ENCODE peak calls at places on chromosomes 4 and X, in five cellular contexts. N is IMR-90; O is HCT116; W is hepatocyte; A is CD8-positive, alpha-beta memory T cell. R is an unnamed sample.

GRCh38 chr4:184598753-184599491 is 50.3 kb downstream of the CASP3 start:
- DNase-seq in O (no peak), A (no peak), N (no peak), W (no peak), R (no peak)

GRCh38 chr4:55729306-55730142 is 90.1 kb upstream of the EXOC1L start:
- DNase-seq in O (no peak), W (peak; percentile 41), N (no peak), A (no peak), R (peak; percentile 36)

GRCh38 chr4:77861500-77861899 is 1.1 kb upstream of the MRPL1 start:
- DNase-seq in N (no peak), A (no peak), O (no peak), W (no peak), R (no peak)

GRCh38 chr4:166318810-166319525 is 445.9 kb downstream of the TLL1 start:
- DNase-seq in N (peak; percentile 0), A (no peak), O (no peak), W (no peak), R (peak; percentile 44)

GRCh38 chr4:69731261-69731660 is 29.2 kb downstream of the SULT1B1 start:
- DNase-seq in O (no peak), N (no peak), W (peak; percentile 24), A (no peak), R (no peak)

GRCh38 chr4:113146876-113147358 is 97.5 kb downstream of the ANK2 start:
- DNase-seq in A (no peak), O (no peak), W (peak; percentile 12), N (no peak), R (no peak)

GRCh38 chr4:67198757-67199156 is 346.5 kb downstream of the CENPC start:
- DNase-seq in W (peak; percentile 63), N (no peak), A (no peak), O (no peak), R (peak; percentile 26)

GRCh38 chrX:68498508-68499379 is at the start of gene YIPF6:
- DNase-seq in W (peak; percentile 87), N (peak; percentile 72), O (peak; percentile 40), A (peak; percentile 52), R (no peak)

GRCh38 chr4:36712013-36712412 is 430.6 kb downstream of the DTHD1 start:
- DNase-seq in A (no peak), W (no peak), N (no peak), O (no peak), R (no peak)

GRCh38 chrX:129701624-129702069 is 37.1 kb upstream of the XPNPEP2 start:
- DNase-seq in A (no peak), O (no peak), W (no peak), N (peak; percentile 31), R (no peak)

GRCh38 chrX:115582035-115582870 is 21.3 kb downstream of the PLS3 start:
- DNase-seq in N (no peak), O (no peak), W (no peak), A (no peak), R (no peak)

GRCh38 chrX:115582871-115583729 is 22.1 kb downstream of the PLS3 start:
- DNase-seq in N (peak; percentile 69), O (no peak), W (peak; percentile 56), A (no peak), R (no peak)

GRCh38 chrX:115576676-115577075 is 15.7 kb downstream of the PLS3 start:
- DNase-seq in W (no peak), A (no peak), O (no peak), N (no peak), R (no peak)

GRCh38 chrX:115579327-115579726 is 18.4 kb downstream of the PLS3 start:
- DNase-seq in O (no peak), A (no peak), N (no peak), W (no peak), R (no peak)

DNA sequence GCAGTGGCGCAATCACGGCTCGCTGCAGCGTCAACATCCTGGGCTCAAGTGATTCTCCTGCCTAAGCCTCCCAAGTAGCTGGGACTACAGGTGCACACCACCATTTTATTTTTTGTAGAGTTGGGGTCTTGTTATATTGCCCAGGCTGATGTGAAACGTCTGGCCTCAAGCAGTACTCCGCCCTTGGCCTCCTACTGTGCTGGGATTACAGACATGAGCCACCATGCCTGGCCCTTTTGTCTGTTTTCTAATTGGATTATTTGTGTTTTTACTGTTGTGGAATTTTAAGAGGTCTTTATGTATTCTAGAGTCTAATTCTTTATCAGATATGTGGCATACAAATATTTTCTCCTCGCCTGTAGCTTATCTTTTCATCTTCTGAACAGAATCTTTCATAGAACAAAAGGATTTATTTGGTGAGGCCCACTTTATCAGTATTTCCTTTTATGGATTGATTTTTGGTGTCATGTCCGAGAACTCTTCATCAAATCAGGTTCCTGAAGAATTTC is 18.9 kb downstream of the PLS3 start:
- DNase-seq in W (no peak), A (no peak), N (no peak), O (no peak), R (no peak)
- H3K27ac ChIP-seq in W (no peak overlapping the region), A (no peak overlapping the region), N (no peak overlapping the region), O (no peak overlapping the region), R (peak overlapping the region; percentile 12)

GRCh38 chrX:46380148-46380752 is 165.0 kb downstream of the ZNF674 start:
- DNase-seq in N (no peak), W (no peak), O (no peak), A (no peak), R (no peak)

GRCh38 chrX:46375831-46376230 is 169.4 kb downstream of the ZNF674 start:
- DNase-seq in O (peak; percentile 16), A (no peak), N (no peak), W (no peak), R (no peak)

GRCh38 chrX:46381630-46382029 is 163.6 kb downstream of the ZNF674 start:
- DNase-seq in A (no peak), O (peak; percentile 8), W (peak; percentile 13), N (peak; percentile 17), R (no peak)

GRCh38 chrX:46374371-46374770 is 170.8 kb downstream of the ZNF674 start:
- DNase-seq in W (no peak), N (no peak), O (no peak), A (no peak), R (no peak)

DNA sequence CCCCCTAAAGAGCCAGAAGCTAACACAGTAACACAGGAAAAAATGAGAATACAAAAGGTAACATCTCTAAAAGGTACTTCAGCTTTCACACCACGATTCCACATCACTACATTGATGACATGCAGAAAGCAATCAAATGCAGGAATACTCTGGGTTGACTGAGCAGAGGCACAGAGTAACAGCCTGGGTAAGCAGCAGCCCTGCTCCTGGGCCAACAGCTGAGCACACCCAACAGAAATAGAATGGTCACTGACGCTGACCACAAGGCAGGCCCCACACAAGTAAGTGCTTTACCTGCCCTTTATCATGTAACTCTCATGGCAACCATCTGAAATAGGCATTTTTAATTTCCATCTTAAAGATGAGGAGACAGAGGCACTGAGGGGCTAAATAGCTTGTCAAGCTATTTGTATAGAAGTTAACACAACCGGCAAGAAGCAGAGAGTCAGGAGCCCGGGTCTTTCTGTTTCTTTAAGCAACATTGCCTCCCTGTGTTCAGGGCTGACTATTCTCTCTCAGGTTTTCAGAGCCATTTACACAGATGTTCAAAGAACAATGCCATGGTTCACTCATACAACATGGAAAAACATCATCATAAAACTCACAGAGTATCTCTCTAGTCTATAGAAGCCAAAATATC is 168.9 kb downstream of the ZNF674 start:
- DNase-seq in A (no peak), N (peak; percentile 48), W (peak; percentile 69), O (peak; percentile 56), R (no peak)
- H3K27ac ChIP-seq in A (no peak overlapping the region), N (no peak overlapping the region), W (peak overlapping the region; percentile 59), O (peak overlapping the region; percentile 89), R (peak overlapping the region; percentile 29)

DNA sequence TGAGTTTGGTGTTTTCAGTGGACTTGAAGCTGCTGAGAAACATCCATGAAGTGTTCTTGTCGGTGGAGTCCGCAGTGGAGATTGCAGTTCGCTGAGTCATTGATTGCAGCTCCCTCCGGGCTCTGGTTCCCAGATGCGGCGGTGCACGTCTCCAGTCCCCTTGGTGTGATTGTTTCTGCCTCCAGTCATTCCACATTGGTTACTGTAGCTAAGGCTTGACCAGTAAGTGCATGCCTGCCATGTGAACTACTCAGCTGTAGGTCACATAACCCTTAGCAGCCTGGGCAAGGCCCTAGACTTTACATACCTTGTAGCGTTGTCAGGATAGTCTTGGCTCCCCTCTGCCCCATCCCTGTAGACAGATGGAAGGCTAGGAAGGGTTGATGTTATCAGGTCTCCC is 53.8 kb upstream of the CLCN4 start:
- DNase-seq in A (no peak), W (no peak), O (no peak), N (peak; percentile 24), R (no peak)
- H3K27ac ChIP-seq in A (no peak overlapping the region), W (no peak overlapping the region), O (no peak overlapping the region), N (no peak overlapping the region), R (no peak overlapping the region)

DNA sequence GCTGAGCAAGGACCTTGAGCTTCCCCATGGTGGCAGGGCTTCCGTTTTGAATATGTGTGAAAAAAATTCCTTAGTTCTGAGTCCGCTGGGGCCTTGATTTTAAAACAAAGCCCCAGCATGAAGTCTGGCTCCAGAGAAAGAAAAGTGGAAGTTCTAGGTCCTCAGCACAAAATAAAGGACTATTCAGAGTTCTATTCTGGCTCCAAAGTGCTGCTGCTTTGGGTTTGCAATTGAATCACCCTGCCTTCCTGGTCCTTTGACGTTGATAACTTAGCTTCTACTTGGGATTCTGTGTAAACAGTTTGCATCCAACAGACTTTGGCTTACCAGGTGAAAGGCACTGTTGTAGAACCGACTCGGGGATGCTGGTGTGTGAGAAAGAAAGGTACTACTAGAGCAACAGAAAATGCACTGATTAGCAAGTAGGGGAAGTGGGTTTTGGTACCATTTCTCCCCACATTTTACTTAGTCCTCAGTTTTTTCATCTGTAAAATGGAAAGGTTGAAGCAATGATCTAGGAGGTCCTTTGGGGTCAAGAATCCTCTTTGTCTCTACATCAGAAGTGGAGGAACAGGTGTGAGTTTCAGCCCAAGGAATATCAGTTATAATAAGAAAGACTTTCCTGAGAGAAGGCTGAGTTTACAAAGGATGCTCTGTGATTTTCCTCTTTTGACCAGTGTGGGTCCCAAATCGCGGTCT is 28.4 kb downstream of the IGFBP7 start:
- DNase-seq in A (no peak), O (no peak), N (no peak), W (no peak), R (no peak)
- H3K27ac ChIP-seq in A (no peak overlapping the region), O (peak overlapping the region; percentile 36), N (peak overlapping the region; percentile 91), W (peak overlapping the region; percentile 78), R (peak overlapping the region; percentile 98)